ENCODE peak calls at places on chromosomes 1 and 21, in four cellular contexts. One of them, this sample, is unnamed.

GRCh38 chr1:37128091-37128490 is 93.8 kb upstream of the GRIK3 start:
- DNase-seq in IMR-90: no peak
- DNase-seq in mesendoderm: no peak
- DNase-seq in H9: peak
- DNase-seq in this sample: no peak

GRCh38 chr1:16351449-16351993 is 759 bp downstream of the FBXO42 start:
- DNase-seq in H9: no peak
- DNase-seq in IMR-90: peak
- DNase-seq in mesendoderm: no peak
- DNase-seq in this sample: no peak

GRCh38 chr21:31848339-31848985 is 24.4 kb upstream of the HUNK start:
- DNase-seq in mesendoderm: no peak
- DNase-seq in H9: no peak
- DNase-seq in IMR-90: no peak
- DNase-seq in this sample: no peak

GRCh38 chr1:56429288-56429687 is 150.1 kb downstream of the PLPP3 start:
- DNase-seq in H9: no peak
- DNase-seq in mesendoderm: peak
- DNase-seq in IMR-90: no peak
- DNase-seq in this sample: no peak

GRCh38 chr21:34022557-34023335 is 50.6 kb upstream of the MRPS6 start:
- DNase-seq in mesendoderm: peak
- DNase-seq in IMR-90: no peak
- DNase-seq in H9: no peak
- DNase-seq in this sample: no peak

GRCh38 chr1:15939181-15940109 is 36.5 kb downstream of the ZBTB17 start:
- DNase-seq in mesendoderm: no peak
- DNase-seq in IMR-90: peak
- DNase-seq in H9: no peak
- DNase-seq in this sample: no peak

GRCh38 chr1:157196245-157196543 is 58.0 kb upstream of the ETV3 start:
- DNase-seq in IMR-90: no peak
- DNase-seq in mesendoderm: no peak
- DNase-seq in H9: no peak
- DNase-seq in this sample: no peak

GRCh38 chr1:203643213-203644045 is 16.8 kb downstream of the ATP2B4 start:
- DNase-seq in mesendoderm: no peak
- DNase-seq in IMR-90: peak
- DNase-seq in H9: no peak
- DNase-seq in this sample: no peak

GRCh38 chr1:61463220-61463619 is 261.7 kb downstream of the TM2D1 start:
- DNase-seq in IMR-90: no peak
- DNase-seq in mesendoderm: no peak
- DNase-seq in H9: no peak
- DNase-seq in this sample: no peak

GRCh38 chr1:201275266-201275666 is 8.0 kb upstream of the PKP1 start:
- DNase-seq in mesendoderm: no peak
- DNase-seq in H9: no peak
- DNase-seq in IMR-90: peak
- DNase-seq in this sample: no peak

GRCh38 chr1:44594353-44594752 is 79.9 kb downstream of the TMEM53 start:
- DNase-seq in IMR-90: no peak
- DNase-seq in H9: no peak
- DNase-seq in mesendoderm: no peak
- DNase-seq in this sample: no peak

GRCh38 chr1:203368624-203369451 is 17.9 kb upstream of the FMOD start:
- DNase-seq in IMR-90: peak
- DNase-seq in mesendoderm: peak
- DNase-seq in H9: no peak
- DNase-seq in this sample: no peak

GRCh38 chr1:12708396-12708795 is 7.5 kb upstream of the AADACL3 start:
- DNase-seq in mesendoderm: no peak
- DNase-seq in H9: no peak
- DNase-seq in IMR-90: no peak
- DNase-seq in this sample: no peak

GRCh38 chr1:58529288-58529687 is 17.2 kb downstream of the OMA1 start:
- DNase-seq in H9: no peak
- DNase-seq in IMR-90: no peak
- DNase-seq in mesendoderm: no peak
- DNase-seq in this sample: no peak

GRCh38 chr1:167198518-167199133 is 22.1 kb upstream of the POU2F1 start:
- DNase-seq in H9: peak
- DNase-seq in IMR-90: no peak
- DNase-seq in mesendoderm: peak
- DNase-seq in this sample: peak

GRCh38 chr1:75615664-75616435 is 4.9 kb upstream of the SLC44A5 start:
- DNase-seq in IMR-90: peak
- DNase-seq in H9: peak
- DNase-seq in mesendoderm: peak
- DNase-seq in this sample: peak

GRCh38 chr1:240031009-240031408 is 60.7 kb upstream of the FMN2 start:
- DNase-seq in H9: no peak
- DNase-seq in mesendoderm: peak
- DNase-seq in IMR-90: peak
- DNase-seq in this sample: no peak

GRCh38 chr1:33367488-33368405 is 46.8 kb upstream of the A3GALT2 start:
- DNase-seq in IMR-90: peak
- DNase-seq in mesendoderm: peak
- DNase-seq in H9: peak
- DNase-seq in this sample: peak

GRCh38 chr1:150567717-150568561 is 11.5 kb downstream of the MCL1 start:
- DNase-seq in mesendoderm: peak
- DNase-seq in IMR-90: peak
- DNase-seq in H9: peak
- DNase-seq in this sample: peak

GRCh38 chr1:212514056-212514614 is 81.4 kb downstream of the NENF start:
- DNase-seq in H9: peak
- DNase-seq in mesendoderm: peak
- DNase-seq in IMR-90: peak
- DNase-seq in this sample: no peak

GRCh38 chr1:243253927-243254232 is 1.2 kb downstream of the CEP170 start:
- DNase-seq in H9: no peak
- DNase-seq in IMR-90: no peak
- DNase-seq in mesendoderm: no peak
- DNase-seq in this sample: no peak

GRCh38 chr1:243254927-243255790 is at the start of gene CEP170:
- DNase-seq in H9: peak
- DNase-seq in mesendoderm: peak
- DNase-seq in IMR-90: peak
- DNase-seq in this sample: peak

GRCh38 chr1:243255791-243256512 is at the start of gene SDCCAG8:
- DNase-seq in mesendoderm: peak
- DNase-seq in H9: peak
- DNase-seq in IMR-90: peak
- DNase-seq in this sample: peak

GRCh38 chr1:243253211-243253926 is 1.7 kb downstream of the CEP170 start:
- DNase-seq in IMR-90: peak
- DNase-seq in H9: no peak
- DNase-seq in mesendoderm: no peak
- DNase-seq in this sample: no peak

GRCh38 chr1:243254233-243254926 is 701 bp downstream of the CEP170 start:
- DNase-seq in H9: peak
- DNase-seq in IMR-90: peak
- DNase-seq in mesendoderm: peak
- DNase-seq in this sample: peak
- H2BK15ac ChIP-seq in H9: no peak
- H2BK15ac ChIP-seq in IMR-90: peak
- H2BK15ac ChIP-seq in mesendoderm: no peak
- H2BK15ac ChIP-seq in this sample: peak

GRCh38 chr1:21786640-21787039 is 3.7 kb upstream of the USP48 start:
- DNase-seq in H9: no peak
- DNase-seq in mesendoderm: no peak
- DNase-seq in IMR-90: no peak
- DNase-seq in this sample: no peak

GRCh38 chr1:21779613-21780521 is 3.1 kb downstream of the USP48 start:
- DNase-seq in mesendoderm: no peak
- DNase-seq in IMR-90: no peak
- DNase-seq in H9: no peak
- DNase-seq in this sample: no peak

GRCh38 chr1:21783679-21784603 is 992 bp upstream of the USP48 start:
- DNase-seq in mesendoderm: peak
- DNase-seq in H9: peak
- DNase-seq in IMR-90: peak
- DNase-seq in this sample: no peak

GRCh38 chr1:21781971-21782867 is 730 bp downstream of the USP48 start:
- DNase-seq in mesendoderm: peak
- DNase-seq in IMR-90: peak
- DNase-seq in H9: peak
- DNase-seq in this sample: peak

DNA sequence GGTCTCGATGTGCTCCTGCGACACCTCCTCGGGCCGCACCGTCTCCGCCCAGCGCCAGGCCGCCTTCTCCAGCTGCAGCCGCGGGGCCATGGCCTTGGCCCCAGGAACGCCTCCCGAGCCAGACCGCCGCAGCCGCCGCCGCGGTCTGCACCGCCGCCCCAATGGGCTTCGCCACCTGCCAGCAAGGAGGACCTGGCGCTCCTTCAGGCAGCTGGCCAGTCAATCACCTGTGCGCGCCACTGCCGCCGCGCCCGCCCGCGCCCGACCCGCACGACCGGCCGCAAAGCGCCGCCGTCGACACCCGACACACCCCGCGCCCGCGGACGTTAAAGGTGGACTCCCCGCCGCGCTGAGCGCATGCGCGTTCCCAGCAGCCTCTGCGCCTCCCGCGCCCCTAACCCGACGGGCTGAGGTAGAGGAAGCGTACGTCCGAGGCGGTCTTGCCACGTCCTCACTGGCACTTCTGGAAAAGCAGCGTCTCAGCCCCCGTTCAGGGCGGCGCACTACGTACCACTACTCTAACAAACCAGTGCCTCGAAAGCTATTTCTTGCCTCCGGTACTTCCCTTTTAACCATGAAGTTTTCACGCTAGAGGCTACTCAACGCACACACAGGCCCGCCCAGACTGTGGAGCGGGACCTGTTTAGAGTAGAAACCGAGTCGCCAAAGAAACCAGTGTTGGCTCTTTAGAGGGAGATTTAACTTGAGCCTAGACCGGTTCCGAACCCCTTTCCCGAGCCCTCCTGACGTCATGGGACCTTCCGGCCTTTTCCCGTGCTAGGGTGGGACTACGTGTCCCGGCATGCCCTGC is at the start of gene USP48:
- DNase-seq in H9: peak
- DNase-seq in IMR-90: peak
- DNase-seq in mesendoderm: peak
- DNase-seq in this sample: peak
- H3K23ac ChIP-seq in H9: no peak
- H3K23ac ChIP-seq in IMR-90: peak
- H3K23ac ChIP-seq in mesendoderm: peak
- H3K23ac ChIP-seq in this sample: peak

GRCh38 chr1:31585736-31586365 is 9.5 kb downstream of the TINAGL1 start:
- DNase-seq in IMR-90: no peak
- DNase-seq in H9: no peak
- DNase-seq in mesendoderm: no peak
- DNase-seq in this sample: no peak

GRCh38 chr1:31583995-31584868 is 7.9 kb downstream of the TINAGL1 start:
- DNase-seq in mesendoderm: no peak
- DNase-seq in H9: no peak
- DNase-seq in IMR-90: peak
- DNase-seq in this sample: no peak

GRCh38 chr1:31583082-31583994 is 7.0 kb downstream of the TINAGL1 start:
- DNase-seq in H9: no peak
- DNase-seq in IMR-90: no peak
- DNase-seq in mesendoderm: no peak
- DNase-seq in this sample: no peak

GRCh38 chr1:31586376-31587327 is 10.3 kb downstream of the TINAGL1 start:
- DNase-seq in mesendoderm: no peak
- DNase-seq in H9: no peak
- DNase-seq in IMR-90: no peak
- DNase-seq in this sample: no peak

GRCh38 chr1:31584869-31585735 is 8.8 kb downstream of the TINAGL1 start:
- DNase-seq in IMR-90: no peak
- DNase-seq in H9: no peak
- DNase-seq in mesendoderm: no peak
- DNase-seq in this sample: no peak
- H2BK15ac ChIP-seq in IMR-90: no peak
- H2BK15ac ChIP-seq in H9: no peak
- H2BK15ac ChIP-seq in mesendoderm: no peak
- H2BK15ac ChIP-seq in this sample: peak

GRCh38 chr1:208212893-208213292 is 31.3 kb downstream of the PLXNA2 start:
- DNase-seq in IMR-90: no peak
- DNase-seq in mesendoderm: no peak
- DNase-seq in H9: no peak
- DNase-seq in this sample: no peak
- H3K23ac ChIP-seq in IMR-90: no peak
- H3K23ac ChIP-seq in mesendoderm: no peak
- H3K23ac ChIP-seq in H9: no peak
- H3K23ac ChIP-seq in this sample: no peak

GRCh38 chr21:42799516-42799915 is 79.8 kb downstream of the WDR4 start:
- DNase-seq in mesendoderm: no peak
- DNase-seq in H9: peak
- DNase-seq in IMR-90: no peak
- DNase-seq in this sample: no peak
- H2BK15ac ChIP-seq in mesendoderm: no peak
- H2BK15ac ChIP-seq in H9: no peak
- H2BK15ac ChIP-seq in IMR-90: no peak
- H2BK15ac ChIP-seq in this sample: no peak

GRCh38 chr21:35207322-35207721 is 158.2 kb upstream of the RUNX1 start:
- DNase-seq in mesendoderm: no peak
- DNase-seq in H9: no peak
- DNase-seq in IMR-90: no peak
- DNase-seq in this sample: no peak

GRCh38 chr21:35210093-35210492 is 161.0 kb upstream of the RUNX1 start:
- DNase-seq in IMR-90: no peak
- DNase-seq in mesendoderm: no peak
- DNase-seq in H9: no peak
- DNase-seq in this sample: no peak

GRCh38 chr21:35206141-35207125 is 157.3 kb upstream of the RUNX1 start:
- DNase-seq in IMR-90: peak
- DNase-seq in mesendoderm: peak
- DNase-seq in H9: peak
- DNase-seq in this sample: no peak

GRCh38 chr21:35208117-35208516 is 159.0 kb upstream of the RUNX1 start:
- DNase-seq in mesendoderm: no peak
- DNase-seq in IMR-90: no peak
- DNase-seq in H9: no peak
- DNase-seq in this sample: no peak

DNA sequence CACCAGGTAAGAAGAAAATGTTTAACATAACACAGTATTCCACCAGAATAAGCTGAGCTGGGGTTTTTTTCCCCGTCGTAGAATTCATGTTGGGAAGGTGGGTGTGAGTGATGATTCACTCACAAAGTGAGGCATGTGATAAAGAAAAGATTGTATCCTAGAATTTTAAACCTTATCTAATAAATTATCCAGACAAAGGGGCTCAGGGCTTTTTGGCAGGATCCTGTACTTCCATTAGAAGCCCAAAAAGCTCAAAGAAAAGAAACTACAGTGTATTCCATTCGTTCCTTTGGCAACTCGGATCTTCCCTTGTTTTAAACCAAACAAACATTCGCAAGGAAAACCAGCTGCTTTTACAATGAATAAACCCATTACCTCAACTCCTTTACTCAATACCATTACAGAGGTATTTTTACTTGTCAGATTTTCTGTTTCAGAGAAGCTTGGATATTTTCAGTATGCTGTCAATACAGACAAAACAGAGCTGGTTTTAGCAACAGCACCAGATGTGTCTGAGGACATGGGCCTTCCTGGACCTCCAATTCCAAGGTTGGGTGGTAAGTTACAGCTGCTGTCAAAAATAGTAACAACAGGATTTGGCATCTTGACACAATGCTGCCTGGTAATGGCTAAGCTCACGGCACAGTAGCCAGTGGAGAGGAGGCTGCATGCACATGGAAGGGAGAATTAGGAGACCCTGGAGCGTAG is 159.9 kb upstream of the RUNX1 start:
- DNase-seq in mesendoderm: no peak
- DNase-seq in IMR-90: peak
- DNase-seq in H9: no peak
- DNase-seq in this sample: no peak
- H3K23ac ChIP-seq in mesendoderm: no peak
- H3K23ac ChIP-seq in IMR-90: peak
- H3K23ac ChIP-seq in H9: no peak
- H3K23ac ChIP-seq in this sample: no peak

This sample was measured in neuronal stem cell.